ENCODE peak calls at places on chromosome 13, in seven cellular contexts. N is Peyer's patch, Z is GM23338, H is cardiac muscle cell, R is fibroblast of lung, D is uterus, L is astrocyte. E is an unnamed sample.

GRCh38 chr13:43495732-43496131 is 291.0 kb downstream of the ENOX1 start:
- DNase-seq in D (no peak), N (no peak), L (peak; percentile 9), R (peak; percentile 6), Z (no peak), H (no peak), E (no peak)

GRCh38 chr13:54415753-54416366 is 1387.2 kb downstream of the OLFM4 start:
- DNase-seq in D (no peak), L (no peak), N (no peak), H (no peak), R (no peak), Z (no peak), E (no peak)

GRCh38 chr13:30805603-30806011 is 70.3 kb downstream of the ALOX5AP start:
- DNase-seq in R (peak; percentile 77), D (no peak), L (peak; percentile 62), H (peak; percentile 84), N (no peak), Z (peak; percentile 29), E (no peak)

GRCh38 chr13:28467886-28468519 is 26.9 kb downstream of the FLT1 start:
- DNase-seq in N (no peak), H (peak; percentile 52), L (no peak), D (no peak), Z (no peak), R (no peak), E (no peak)

GRCh38 chr13:98507060-98507797 is 69.7 kb downstream of the STK24 start:
- DNase-seq in D (no peak), H (peak; percentile 77), N (no peak), R (peak; percentile 80), Z (peak; percentile 67), L (peak; percentile 80), E (peak; percentile 72)

GRCh38 chr13:30107536-30108136 is 199.7 kb downstream of the KATNAL1 start:
- DNase-seq in Z (no peak), N (no peak), D (no peak), H (peak; percentile 15), R (no peak), L (no peak), E (no peak)

GRCh38 chr13:28044608-28045007 is 55.8 kb downstream of the FLT3 start:
- DNase-seq in Z (no peak), H (no peak), R (no peak), D (no peak), L (no peak), N (no peak), E (no peak)

GRCh38 chr13:26914624-26915023 is 154.0 kb upstream of the GPR12 start:
- DNase-seq in R (peak; percentile 13), Z (no peak), L (peak; percentile 5), N (no peak), H (peak; percentile 10), D (no peak), E (no peak)

GRCh38 chr13:21837841-21838551 is 167.1 kb downstream of the FGF9 start:
- DNase-seq in R (no peak), H (no peak), Z (peak; percentile 57), N (no peak), L (no peak), D (peak; percentile 36), E (no peak)

GRCh38 chr13:22114630-22115311 is 443.9 kb downstream of the FGF9 start:
- DNase-seq in L (no peak), R (no peak), D (no peak), Z (no peak), N (no peak), H (peak; percentile 0), E (no peak)

GRCh38 chr13:47901451-47901850 is 99.6 kb downstream of the SUCLA2 start:
- DNase-seq in L (peak; percentile 75), N (no peak), R (peak; percentile 76), H (peak; percentile 42), Z (no peak), D (no peak), E (no peak)

GRCh38 chr13:21675095-21676007 is 4.5 kb downstream of the FGF9 start:
- DNase-seq in L (no peak), N (peak; percentile 63), D (no peak), R (no peak), Z (peak; percentile 61), H (no peak), E (peak; percentile 32)

GRCh38 chr13:27524981-27525975 is 74.9 kb upstream of the MTIF3 start:
- DNase-seq in Z (no peak), N (no peak), R (no peak), H (no peak), D (no peak), L (no peak), E (no peak)

GRCh38 chr13:43005460-43006236 is 13.6 kb upstream of the EPSTI1 start:
- DNase-seq in D (no peak), L (peak; percentile 58), R (peak; percentile 66), Z (peak; percentile 28), H (peak; percentile 71), N (no peak), E (no peak)

GRCh38 chr13:25384747-25385270 is 13.0 kb downstream of the ATP8A2 start:
- DNase-seq in D (no peak), Z (no peak), L (no peak), H (no peak), N (no peak), R (no peak), E (no peak)

GRCh38 chr13:50801087-50801931 is 42.2 kb downstream of the DLEU7 start:
- DNase-seq in N (peak; percentile 81), Z (peak; percentile 87), D (peak; percentile 39), H (peak; percentile 88), R (peak; percentile 71), L (peak; percentile 59), E (no peak)

GRCh38 chr13:62278271-62278670 is 862.6 kb upstream of the PCDH20 start:
- DNase-seq in Z (no peak), N (no peak), H (no peak), R (no peak), L (no peak), D (no peak), E (no peak)
- TF ChIP-seq CTCF in Z (no peak), N (no peak), H (no peak), R (no peak), L (no peak), D (no peak), E (no peak)

GRCh38 chr13:97321101-97321500 is 99.0 kb downstream of the MBNL2 start:
- DNase-seq in L (no peak), N (no peak), D (no peak), Z (peak; percentile 34), H (no peak), R (no peak), E (no peak)

GRCh38 chr13:97317933-97318332 is 95.8 kb downstream of the MBNL2 start:
- DNase-seq in R (no peak), N (no peak), D (no peak), H (no peak), Z (no peak), L (no peak), E (no peak)

GRCh38 chr13:97316390-97316789 is 94.3 kb downstream of the MBNL2 start:
- DNase-seq in Z (no peak), N (no peak), H (no peak), R (no peak), D (no peak), L (no peak), E (peak; percentile 48)

GRCh38 chr13:97319088-97319487 is 97.0 kb downstream of the MBNL2 start:
- DNase-seq in R (no peak), N (no peak), Z (no peak), D (no peak), H (peak; percentile 31), L (no peak), E (peak; percentile 25)

DNA sequence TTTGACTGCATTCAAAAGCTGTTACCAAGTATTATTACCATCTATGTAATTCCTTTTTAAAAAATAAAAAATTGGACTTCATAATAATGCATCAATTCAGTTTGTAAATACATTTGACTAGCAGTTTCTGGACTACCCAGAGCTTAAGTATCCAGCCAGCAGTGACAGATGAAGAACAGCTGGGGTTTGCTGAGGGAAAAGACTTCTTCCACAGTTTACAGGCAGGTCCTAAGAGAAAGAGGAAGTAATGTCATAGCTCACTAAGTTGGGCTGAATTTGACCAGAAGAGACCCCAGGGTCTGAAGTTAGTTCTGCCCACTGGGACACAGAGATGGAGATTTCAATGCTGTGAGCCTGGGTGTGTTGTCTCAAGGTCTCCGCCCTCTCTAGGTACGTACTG is 96.4 kb downstream of the MBNL2 start:
- DNase-seq in N (no peak), L (no peak), R (no peak), Z (no peak), H (peak; percentile 24), D (no peak), E (no peak)
- H3K27ac ChIP-seq in N (peak overlapping the region; percentile 57), L (no peak overlapping the region), R (peak overlapping the region; percentile 57), Z (no peak overlapping the region), H (no peak overlapping the region), D (no peak overlapping the region), E (peak overlapping the region; percentile 74)

GRCh38 chr13:114108894-114109293 is 23.5 kb downstream of the RASA3 start:
- DNase-seq in H (no peak), L (no peak), D (peak; percentile 10), R (no peak), Z (no peak), N (peak; percentile 45), E (no peak)
- H3K4me3 ChIP-seq in H (no peak overlapping the region), L (no peak overlapping the region), D (no peak overlapping the region), R (no peak overlapping the region), Z (no peak overlapping the region), N (no peak overlapping the region), E (no peak overlapping the region)

GRCh38 chr13:39266426-39266825 is 228.2 kb downstream of the NHLRC3 start:
- DNase-seq in L (no peak), Z (no peak), R (peak; percentile 16), H (no peak), D (no peak), N (no peak), E (no peak)

GRCh38 chr13:39269411-39269810 is 231.2 kb downstream of the NHLRC3 start:
- DNase-seq in H (peak; percentile 5), N (no peak), Z (no peak), R (peak; percentile 6), D (no peak), L (no peak), E (no peak)

GRCh38 chr13:39263531-39263930 is 225.3 kb downstream of the NHLRC3 start:
- DNase-seq in H (no peak), D (no peak), N (no peak), Z (no peak), L (no peak), R (no peak), E (no peak)

GRCh38 chr13:39269004-39269403 is 230.7 kb downstream of the NHLRC3 start:
- DNase-seq in H (no peak), R (no peak), L (no peak), D (no peak), Z (no peak), N (no peak), E (no peak)

DNA sequence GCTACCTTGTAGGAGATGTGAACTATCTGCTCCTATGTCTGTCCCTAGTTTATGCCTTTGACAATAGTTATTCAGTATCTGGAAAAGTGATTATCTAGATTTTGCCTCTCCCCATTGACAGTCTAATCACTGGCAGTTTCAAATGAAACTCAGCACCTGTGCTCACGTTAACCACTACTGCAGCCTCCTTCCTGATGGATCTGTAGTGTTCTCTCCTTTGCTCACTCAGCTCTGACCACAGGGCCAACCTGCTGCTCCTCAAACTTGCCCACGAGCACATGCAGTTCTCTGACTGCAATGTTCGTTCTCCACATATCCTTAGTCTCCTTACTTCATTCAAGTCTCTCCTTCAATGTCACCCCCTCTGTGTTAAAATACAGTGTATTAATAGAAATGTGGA is 230.1 kb downstream of the NHLRC3 start:
- DNase-seq in R (no peak), L (no peak), H (no peak), N (no peak), Z (no peak), D (no peak), E (no peak)
- TF ChIP-seq CTCF in R (no peak), L (no peak), H (no peak), N (no peak), Z (no peak), D (no peak), E (no peak)

GRCh38 chr13:91348906-91349435 is 1.5 kb downstream of the MIR17HG start:
- DNase-seq in N (peak; percentile 98), D (peak; percentile 92), Z (peak; percentile 84), L (peak; percentile 53), H (peak; percentile 91), R (peak; percentile 77), E (peak; percentile 95)
- H3K27ac ChIP-seq in N (peak overlapping the region; percentile 97), D (peak overlapping the region; percentile 93), Z (peak overlapping the region; percentile 89), L (peak overlapping the region; percentile 74), H (peak overlapping the region; percentile 98), R (peak overlapping the region; percentile 9), E (peak overlapping the region; percentile 98)